ENCODE peak calls at places on chromosomes 13 and 19, in ten cellular contexts. A is WERI-Rb-1; P is cardiac muscle cell; Y is H9; L is CD8-positive, alpha-beta T cell; J is endothelial cell; R is transverse colon; Z is fibroblast of lung; S is GM23338; V is AG10803. N is an unnamed sample.

GRCh38 chr19:495440-496332 is 600 bp upstream of the MADCAM1 start:
- DNase-seq in A (peak), P (peak), Y (peak), L (no peak), J (peak), R (no peak), Z (peak), S (peak), V (peak), N (no peak)

GRCh38 chr13:99087954-99088491 is 110.2 kb upstream of the DOCK9 start:
- DNase-seq in A (peak), P (no peak), Y (peak), L (peak), J (no peak), R (peak), Z (no peak), S (peak), V (no peak), N (no peak)

GRCh38 chr13:74073231-74073630 is 61.0 kb downstream of the KLF12 start:
- DNase-seq in A (no peak), P (no peak), Y (no peak), L (no peak), J (no peak), R (no peak), Z (no peak), S (no peak), V (no peak), N (no peak)

GRCh38 chr13:46142692-46143238 is 37.9 kb upstream of the CPB2 start:
- DNase-seq in A (no peak), P (no peak), Y (no peak), L (no peak), J (no peak), R (no peak), Z (no peak), S (no peak), V (no peak), N (no peak)

GRCh38 chr13:109344552-109345157 is 441.7 kb downstream of the IRS2 start:
- DNase-seq in A (no peak), P (peak), Y (no peak), L (no peak), J (no peak), R (no peak), Z (peak), S (no peak), V (peak), N (no peak)

GRCh38 chr13:34720618-34721017 is 221.5 kb upstream of the NBEA start:
- DNase-seq in A (no peak), P (no peak), Y (no peak), L (no peak), J (no peak), R (no peak), Z (no peak), S (no peak), V (no peak), N (no peak)

GRCh38 chr19:11138659-11139526 is 16.7 kb downstream of the SPC24 start:
- DNase-seq in A (peak), P (peak), Y (peak), L (no peak), J (peak), R (peak), Z (peak), S (peak), V (peak), N (no peak)

GRCh38 chr13:48210178-48210577 is 22.8 kb upstream of the ITM2B start:
- DNase-seq in A (no peak), P (peak), Y (no peak), L (no peak), J (no peak), R (no peak), Z (peak), S (no peak), V (peak), N (no peak)

GRCh38 chr13:28499579-28499978 is 4.7 kb upstream of the FLT1 start:
- DNase-seq in A (no peak), P (no peak), Y (no peak), L (no peak), J (no peak), R (no peak), Z (no peak), S (no peak), V (no peak), N (no peak)

GRCh38 chr19:10110076-10110971 is 1.2 kb upstream of the P2RY11 start:
- DNase-seq in A (no peak), P (no peak), Y (no peak), L (no peak), J (no peak), R (peak), Z (no peak), S (no peak), V (no peak), N (no peak)

GRCh38 chr19:3362217-3362907 is 4.0 kb upstream of the NFIC start:
- DNase-seq in A (no peak), P (no peak), Y (no peak), L (no peak), J (no peak), R (no peak), Z (no peak), S (no peak), V (no peak), N (no peak)

GRCh38 chr19:3358919-3359849 is 7.2 kb upstream of the NFIC start:
- DNase-seq in A (peak), P (peak), Y (no peak), L (peak), J (no peak), R (peak), Z (peak), S (peak), V (peak), N (peak)

GRCh38 chr19:3359850-3360493 is 6.4 kb upstream of the NFIC start:
- DNase-seq in A (no peak), P (peak), Y (no peak), L (no peak), J (no peak), R (no peak), Z (no peak), S (peak), V (no peak), N (peak)

GRCh38 chr19:3361384-3362216 is 4.8 kb upstream of the NFIC start:
- DNase-seq in A (no peak), P (no peak), Y (no peak), L (no peak), J (no peak), R (no peak), Z (no peak), S (no peak), V (no peak), N (no peak)

DNA sequence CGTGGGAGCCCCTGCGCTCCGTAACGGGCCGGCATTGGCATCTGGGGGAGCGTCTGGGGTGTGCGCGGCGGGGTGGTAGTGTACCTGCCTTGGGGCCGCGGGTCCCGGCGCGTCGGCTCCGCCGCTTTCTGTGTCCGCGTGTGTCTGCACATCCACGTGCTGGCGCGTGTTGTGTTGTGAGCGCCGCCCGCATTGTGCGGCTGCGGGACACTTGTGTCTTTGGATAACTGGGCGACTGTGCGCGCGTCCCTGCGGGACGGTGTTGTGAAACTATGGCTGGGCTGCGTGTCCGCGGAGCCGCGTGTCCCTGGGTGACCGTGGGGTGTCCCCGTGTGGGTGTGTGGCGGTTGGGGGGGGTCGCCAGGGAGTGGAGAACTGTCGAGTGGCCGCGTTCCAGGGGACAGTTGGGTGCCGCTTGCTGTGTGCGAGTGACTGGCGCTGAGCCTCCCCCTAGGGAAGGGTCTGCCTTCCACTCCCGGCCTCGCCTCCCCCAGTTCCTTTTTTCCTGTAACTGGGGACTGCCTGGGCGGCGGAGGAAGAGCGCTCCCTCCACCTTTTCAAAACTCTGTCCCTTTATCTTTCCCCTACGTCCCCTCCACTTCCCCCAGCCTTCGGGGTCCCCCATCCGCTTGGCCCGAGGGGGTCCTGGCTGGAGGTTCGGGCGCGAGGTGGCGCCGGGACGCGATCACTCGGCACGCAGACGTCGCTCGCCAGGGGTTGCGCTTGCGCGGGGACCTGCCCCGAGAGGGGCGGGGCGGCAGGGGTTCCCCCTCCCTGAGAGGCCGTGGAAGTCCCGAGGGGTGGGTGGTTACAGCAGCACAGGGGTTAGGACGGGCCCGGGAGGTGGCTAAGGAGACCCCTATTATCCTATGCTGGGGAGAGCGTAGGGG is 5.6 kb upstream of the NFIC start:
- DNase-seq in A (peak), P (peak), Y (no peak), L (peak), J (no peak), R (peak), Z (no peak), S (peak), V (no peak), N (peak)
- TF ChIP-seq CTCF in A (no peak), P (peak), Y (no peak), L (no peak), J (no peak), R (no peak), Z (peak), S (no peak), V (no peak), N (peak)

GRCh38 chr19:12555456-12555930 is 4.2 kb upstream of the ZNF564 start:
- DNase-seq in A (no peak), P (no peak), Y (peak), L (no peak), J (no peak), R (peak), Z (no peak), S (peak), V (no peak), N (no peak)

GRCh38 chr19:12546068-12546467 is 5.2 kb downstream of the ZNF564 start:
- DNase-seq in A (no peak), P (no peak), Y (no peak), L (no peak), J (no peak), R (no peak), Z (no peak), S (no peak), V (no peak), N (no peak)

GRCh38 chr19:12545267-12545666 is 6.0 kb downstream of the ZNF564 start:
- DNase-seq in A (no peak), P (no peak), Y (no peak), L (no peak), J (no peak), R (no peak), Z (no peak), S (no peak), V (no peak), N (no peak)

GRCh38 chr19:12546903-12547302 is 4.4 kb downstream of the ZNF564 start:
- DNase-seq in A (no peak), P (no peak), Y (no peak), L (no peak), J (no peak), R (no peak), Z (no peak), S (no peak), V (no peak), N (no peak)

DNA sequence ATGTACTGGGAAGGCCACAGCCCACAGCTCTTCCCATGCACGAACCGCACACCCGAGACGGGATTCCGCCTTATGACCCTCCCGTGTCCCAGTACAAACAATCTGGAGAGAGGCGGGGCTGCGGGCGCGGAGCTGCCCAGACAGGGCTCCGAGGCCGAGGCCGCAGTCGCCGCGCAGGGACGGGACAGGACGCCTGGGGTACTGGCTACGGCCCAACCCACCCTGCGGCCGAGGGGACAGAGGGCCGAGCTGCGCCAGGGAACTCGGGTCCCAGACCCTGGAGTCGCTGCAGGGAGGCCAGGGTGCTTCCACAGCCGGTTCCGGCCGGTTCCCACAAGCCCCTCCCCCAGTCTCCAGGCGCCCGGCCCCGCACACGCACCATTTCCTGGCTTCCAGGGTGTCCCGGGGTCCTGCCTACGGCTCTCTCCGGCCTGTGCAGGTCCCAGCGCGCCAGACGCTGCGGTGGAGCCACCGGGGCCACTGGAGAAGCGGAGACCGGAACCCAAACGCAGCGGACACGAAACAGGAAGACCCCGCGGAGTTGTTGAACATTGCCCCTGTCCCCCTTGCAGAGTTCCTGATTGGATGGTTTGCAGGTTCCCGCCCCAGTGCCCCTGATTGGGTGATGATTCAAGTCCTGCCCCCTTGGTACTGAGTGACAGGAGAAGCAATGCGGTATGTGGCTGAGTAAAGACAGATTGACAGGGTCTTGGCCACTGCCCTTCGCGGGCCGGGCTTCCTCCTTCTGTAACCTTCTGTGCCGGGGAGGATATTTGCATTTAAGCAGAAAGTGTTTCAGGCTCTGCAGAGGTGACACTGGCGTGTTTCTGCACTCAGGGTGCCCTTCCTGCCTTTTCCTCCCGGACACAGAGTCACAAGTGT is at the start of gene ZNF564:
- DNase-seq in A (peak), P (peak), Y (peak), L (peak), J (peak), R (peak), Z (peak), S (peak), V (peak), N (peak)
- TF ChIP-seq CTCF in A (no peak), P (no peak), Y (no peak), L (no peak), J (no peak), R (no peak), Z (no peak), S (no peak), V (no peak), N (no peak)

GRCh38 chr19:13162749-13163608 is 12.8 kb downstream of the IER2 start:
- DNase-seq in A (peak), P (peak), Y (peak), L (peak), J (peak), R (peak), Z (peak), S (peak), V (peak), N (peak)
- TF ChIP-seq CTCF in A (no peak), P (no peak), Y (no peak), L (no peak), J (no peak), R (no peak), Z (no peak), S (no peak), V (no peak), N (no peak)

GRCh38 chr13:22423261-22423660 is 752.4 kb downstream of the FGF9 start:
- DNase-seq in A (no peak), P (no peak), Y (no peak), L (no peak), J (no peak), R (no peak), Z (no peak), S (no peak), V (no peak), N (no peak)

GRCh38 chr13:22427783-22428182 is 753.0 kb upstream of the SGCG start:
- DNase-seq in A (no peak), P (no peak), Y (no peak), L (no peak), J (no peak), R (no peak), Z (no peak), S (no peak), V (no peak), N (no peak)

GRCh38 chr13:22422712-22423111 is 751.8 kb downstream of the FGF9 start:
- DNase-seq in A (no peak), P (no peak), Y (no peak), L (no peak), J (no peak), R (no peak), Z (no peak), S (no peak), V (no peak), N (no peak)

GRCh38 chr13:22427041-22427440 is 753.7 kb upstream of the SGCG start:
- DNase-seq in A (no peak), P (no peak), Y (no peak), L (no peak), J (no peak), R (no peak), Z (no peak), S (no peak), V (no peak), N (no peak)

DNA sequence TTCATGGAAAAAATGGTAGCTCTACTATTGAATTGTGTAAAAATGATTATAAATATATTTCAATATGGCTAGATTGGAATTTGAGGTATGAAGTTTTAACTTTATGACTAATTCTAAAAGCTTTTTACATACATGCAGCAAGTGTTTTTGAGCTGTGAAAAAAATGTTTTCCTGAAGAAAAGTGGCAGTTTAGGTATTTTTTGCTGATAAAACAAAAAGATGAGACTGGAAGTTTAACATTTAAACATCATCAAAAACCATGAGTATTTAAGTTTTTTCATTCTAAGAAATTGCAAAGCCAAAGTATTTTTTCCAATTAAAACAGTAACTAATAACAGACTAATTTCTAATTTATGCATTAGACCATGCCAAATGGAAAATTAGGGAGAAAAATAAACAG is 751.1 kb downstream of the FGF9 start:
- DNase-seq in A (no peak), P (no peak), Y (no peak), L (no peak), J (no peak), R (no peak), Z (no peak), S (no peak), V (no peak), N (no peak)
- TF ChIP-seq CTCF in A (no peak), P (no peak), Y (no peak), L (no peak), J (no peak), R (no peak), Z (no peak), S (no peak), V (no peak), N (no peak)

GRCh38 chr13:72290962-72291681 is 424.1 kb upstream of the DACH1 start:
- DNase-seq in A (no peak), P (peak), Y (peak), L (no peak), J (no peak), R (no peak), Z (peak), S (peak), V (peak), N (no peak)
- TF ChIP-seq CTCF in A (no peak), P (no peak), Y (no peak), L (no peak), J (no peak), R (no peak), Z (no peak), S (no peak), V (peak), N (no peak)

GRCh38 chr13:105207586-105208293 is 1327.7 kb downstream of the EFNB2 start:
- DNase-seq in A (no peak), P (peak), Y (no peak), L (no peak), J (no peak), R (no peak), Z (peak), S (no peak), V (no peak), N (no peak)

DNA sequence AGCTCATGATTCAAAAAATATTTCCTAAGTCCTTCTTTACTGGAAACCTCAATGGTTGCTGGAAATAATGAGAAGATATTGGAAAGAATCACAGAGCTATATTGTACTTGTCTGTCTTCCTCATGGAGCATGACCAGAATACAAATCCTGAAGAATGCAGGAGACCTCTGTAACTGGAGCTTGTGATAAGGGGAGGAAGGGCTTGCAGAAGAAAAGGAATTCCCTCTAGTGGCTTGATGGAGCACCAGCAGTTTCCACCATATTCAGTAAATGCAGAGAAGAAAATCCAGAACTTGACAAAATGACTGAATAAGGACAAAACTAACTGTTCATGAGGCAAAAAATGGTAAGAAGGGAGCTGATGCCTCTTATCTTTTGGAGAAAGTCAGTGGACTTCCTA is 1333.1 kb downstream of the EFNB2 start:
- DNase-seq in A (peak), P (peak), Y (no peak), L (no peak), J (no peak), R (no peak), Z (peak), S (peak), V (no peak), N (no peak)
- TF ChIP-seq CTCF in A (peak), P (peak), Y (peak), L (no peak), J (peak), R (no peak), Z (peak), S (peak), V (peak), N (peak)

N was measured in GM13977.